ENCODE peak calls at places on chromosome 6, in seven cellular contexts. W is CD8-positive, alpha-beta T cell; O is bronchial epithelial cell; Z is upper lobe of right lung; E is lower lobe of right lung; S is BJ; M is Peyer's patch. J is an unnamed sample. For H3K36me3, the result is how much of the 10 kb centered on the place peaks cover.

GRCh38 chr6:118893095-118893881 is 664 bp upstream of the ASF1A start:
- DNase-seq in W (peak), E (no peak), S (peak), Z (no peak), O (peak), M (peak), J (no peak)

GRCh38 chr6:6656287-6656686 is 67.8 kb downstream of the LY86 start:
- DNase-seq in O (no peak), E (no peak), S (no peak), W (no peak), Z (no peak), M (no peak), J (no peak)

GRCh38 chr6:108501559-108501958 is 59.2 kb upstream of the FOXO3 start:
- DNase-seq in E (no peak), M (no peak), O (peak), Z (no peak), S (no peak), W (no peak), J (no peak)

GRCh38 chr6:132133734-132134490 is 182.7 kb upstream of the CCN2 start:
- DNase-seq in O (no peak), M (peak), Z (no peak), E (peak), W (no peak), S (no peak), J (no peak)

GRCh38 chr6:28531479-28532128 is 5.9 kb downstream of the GPX5 start:
- DNase-seq in Z (no peak), E (no peak), O (no peak), W (no peak), M (no peak), S (no peak), J (no peak)

GRCh38 chr6:11425431-11425871 is 112.1 kb upstream of the TMEM170B start:
- DNase-seq in E (no peak), Z (no peak), O (no peak), S (no peak), W (no peak), M (no peak), J (no peak)

GRCh38 chr6:28159029-28159607 is 17.4 kb downstream of the ZKSCAN8 start:
- DNase-seq in S (no peak), W (no peak), Z (no peak), E (no peak), M (no peak), O (no peak), J (no peak)

GRCh38 chr6:111122458-111123286 is 35.4 kb downstream of the SLC16A10 start:
- DNase-seq in O (no peak), W (no peak), M (no peak), Z (no peak), E (no peak), S (no peak), J (no peak)

GRCh38 chr6:116444991-116445566 is 16.1 kb upstream of the CALHM6 start:
- DNase-seq in E (no peak), M (no peak), W (no peak), O (no peak), S (no peak), Z (no peak), J (no peak)

GRCh38 chr6:88492824-88493223 is 326.7 kb upstream of the CNR1 start:
- DNase-seq in W (no peak), M (no peak), Z (no peak), O (peak), S (no peak), E (no peak), J (no peak)

GRCh38 chr6:24968711-24969110 is 33.0 kb upstream of the RIPOR2 start:
- DNase-seq in Z (no peak), E (no peak), M (no peak), S (no peak), O (no peak), W (no peak), J (no peak)

GRCh38 chr6:68634503-68635411 is at the start of gene ADGRB3:
- DNase-seq in W (no peak), S (no peak), M (peak), O (peak), E (peak), Z (peak), J (peak)

GRCh38 chr6:158321960-158322359 is 9.7 kb downstream of the TULP4 start:
- DNase-seq in S (peak), M (no peak), Z (no peak), O (peak), W (no peak), E (no peak), J (no peak)

GRCh38 chr6:68233623-68234022 is 401.5 kb upstream of the ADGRB3 start:
- DNase-seq in E (no peak), S (no peak), W (no peak), O (peak), M (no peak), Z (no peak), J (no peak)

GRCh38 chr6:25007269-25007699 is 71.5 kb upstream of the RIPOR2 start:
- DNase-seq in E (no peak), W (no peak), S (no peak), M (no peak), Z (no peak), O (no peak), J (peak)

GRCh38 chr6:139323511-139324445 is 32.0 kb upstream of the TXLNB start:
- DNase-seq in M (peak), W (peak), Z (peak), E (peak), O (no peak), S (no peak), J (peak)

GRCh38 chr6:87697581-87698552 is 4.2 kb downstream of the AKIRIN2 start:
- DNase-seq in E (no peak), Z (no peak), M (no peak), S (peak), O (no peak), W (no peak), J (no peak)

GRCh38 chr6:6694825-6695710 is 106.5 kb downstream of the LY86 start:
- DNase-seq in W (no peak), Z (peak), M (no peak), S (no peak), E (peak), O (peak), J (no peak)

GRCh38 chr6:15819841-15820240 is 157.0 kb upstream of the DTNBP1 start:
- DNase-seq in O (no peak), S (no peak), Z (no peak), W (no peak), E (no peak), M (no peak), J (no peak)

GRCh38 chr6:149734915-149735314 is 11.4 kb downstream of the NUP43 start:
- DNase-seq in S (no peak), Z (no peak), W (no peak), E (no peak), O (no peak), M (no peak), J (no peak)
- H3K36me3 ChIP-seq in S (under half), Z (half or more), W (under half), E (half or more), O (under half), M (under half), J (under half)

DNA sequence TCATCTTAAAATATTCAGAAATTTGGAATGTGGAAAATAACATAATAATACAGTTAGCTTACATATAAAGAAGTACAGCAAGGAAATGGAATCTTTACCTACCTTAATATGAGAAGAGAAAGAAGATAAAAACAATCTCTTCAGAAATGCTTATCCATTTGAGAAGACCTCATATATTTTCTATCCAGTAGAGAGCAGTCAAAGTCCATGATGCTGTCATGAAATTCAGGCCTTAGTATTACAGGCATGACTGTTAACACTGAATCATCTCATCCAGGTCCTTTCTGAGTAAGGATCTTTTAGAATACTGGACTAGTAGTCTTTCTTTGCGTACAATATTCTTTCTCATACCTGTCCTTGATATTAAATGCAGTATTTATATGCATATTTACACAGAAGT is 713.4 kb downstream of the CD109 start:
- DNase-seq in O (peak), M (no peak), W (no peak), Z (no peak), E (no peak), S (peak), J (peak)
- TF ChIP-seq CTCF in O (peak), M (peak), W (no peak), Z (peak), E (peak), S (peak), J (peak)

GRCh38 chr6:45148711-45149341 is 179.3 kb upstream of the RUNX2 start:
- DNase-seq in E (no peak), Z (no peak), S (no peak), W (no peak), O (peak), M (no peak), J (no peak)
- H3K36me3 ChIP-seq in E (under half), Z (under half), S (under half), W (under half), O (under half), M (under half), J (under half)

GRCh38 chr6:43170452-43171283 is at the start of gene SRF:
- DNase-seq in O (peak), M (peak), W (peak), E (peak), S (peak), Z (peak), J (peak)
- TF ChIP-seq CTCF in O (no peak), M (no peak), W (no peak), E (no peak), S (peak), Z (no peak), J (no peak)

GRCh38 chr6:79001415-79001814 is 76.6 kb downstream of the PHIP start:
- DNase-seq in E (no peak), O (no peak), M (no peak), Z (no peak), W (no peak), S (no peak), J (no peak)
- H3K36me3 ChIP-seq in E (half or more), O (under half), M (under half), Z (half or more), W (under half), S (under half), J (under half)

GRCh38 chr6:170279977-170280688 is 10.7 kb downstream of the DLL1 start:
- DNase-seq in M (peak), W (peak), E (peak), Z (peak), S (no peak), O (peak), J (peak)
- TF ChIP-seq CTCF in M (no peak), W (no peak), E (no peak), Z (no peak), S (no peak), O (peak), J (no peak)

DNA sequence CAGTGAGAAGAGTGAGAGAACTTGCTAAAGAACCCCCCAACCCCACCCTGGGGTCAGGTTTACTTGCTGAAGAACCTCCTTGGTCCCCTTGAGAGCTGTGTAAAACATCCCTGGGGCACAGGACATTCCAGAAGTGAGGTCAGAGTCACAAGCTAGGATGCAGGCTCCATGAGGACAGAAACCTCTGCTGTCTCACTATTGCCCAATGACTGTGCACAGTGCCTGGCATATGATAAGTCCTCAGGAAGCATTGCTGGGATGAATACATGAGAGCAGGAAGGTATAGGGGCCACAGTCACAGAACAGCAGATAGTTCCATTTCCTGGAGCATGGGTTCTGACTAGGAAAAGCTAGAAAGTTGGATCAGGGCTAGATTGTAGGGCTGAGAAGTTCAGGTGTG is 18.4 kb downstream of the NT5E start:
- DNase-seq in Z (no peak), E (no peak), S (no peak), O (peak), W (no peak), M (no peak), J (no peak)
- H3K36me3 ChIP-seq in Z (under half), E (under half), S (under half), O (under half), W (under half), M (under half), J (under half)